ENCODE peak calls at places on chromosomes 7 and 10, in four cellular contexts. One of them, this sample, is unnamed.

GRCh38 chr7:33201821-33202220 is 72.5 kb downstream of the BBS9 start:
- DNase-seq in EL: no peak
- DNase-seq in PC-3: no peak
- DNase-seq in A549: no peak
- DNase-seq in this sample: peak

GRCh38 chr10:74770400-74770799 is 56.0 kb upstream of the KAT6B start:
- DNase-seq in EL: no peak
- DNase-seq in PC-3: peak
- DNase-seq in A549: no peak
- DNase-seq in this sample: peak

GRCh38 chr10:118918116-118918515 is 111.4 kb upstream of the NANOS1 start:
- DNase-seq in EL: no peak
- DNase-seq in PC-3: no peak
- DNase-seq in A549: no peak
- DNase-seq in this sample: no peak

GRCh38 chr7:74355091-74355490 is 65.9 kb downstream of the CLIP2 start:
- DNase-seq in EL: peak
- DNase-seq in PC-3: peak
- DNase-seq in A549: peak
- DNase-seq in this sample: peak

GRCh38 chr10:106713846-106714245 is 450.7 kb downstream of the SORCS1 start:
- DNase-seq in EL: no peak
- DNase-seq in PC-3: no peak
- DNase-seq in A549: no peak
- DNase-seq in this sample: no peak

GRCh38 chr10:26439436-26440090 is 1.4 kb downstream of the APBB1IP start:
- DNase-seq in EL: peak
- DNase-seq in PC-3: no peak
- DNase-seq in A549: no peak
- DNase-seq in this sample: no peak

GRCh38 chr7:133863362-133864061 is 263.6 kb upstream of the LRGUK start:
- DNase-seq in EL: no peak
- DNase-seq in PC-3: no peak
- DNase-seq in A549: peak
- DNase-seq in this sample: no peak

GRCh38 chr10:98285416-98285815 is 17.4 kb upstream of the LOXL4 start:
- DNase-seq in EL: no peak
- DNase-seq in PC-3: no peak
- DNase-seq in A549: no peak
- DNase-seq in this sample: no peak